ENCODE peak calls at places on chromosomes 5 and 9, in four cellular contexts. One of them, this sample, is unnamed.

GRCh38 chr9:89278997-89279739 is 31.8 kb upstream of the CKS2 start:
- DNase-seq in AG09319: peak; percentile 41
- DNase-seq in NCI-H1436 treated with DMSO at 0.1 percent for 48 hours: no peak
- DNase-seq in sciatic nerve: no peak
- DNase-seq in this sample: peak; percentile 60

GRCh38 chr9:126546036-126546435 is 67.7 kb upstream of the LMX1B start:
- DNase-seq in sciatic nerve: no peak
- DNase-seq in AG09319: no peak
- DNase-seq in NCI-H1436 treated with DMSO at 0.1 percent for 48 hours: no peak
- DNase-seq in this sample: no peak

GRCh38 chr5:131825404-131826013 is 28.7 kb upstream of the FNIP1 start:
- DNase-seq in sciatic nerve: no peak
- DNase-seq in AG09319: no peak
- DNase-seq in NCI-H1436 treated with DMSO at 0.1 percent for 48 hours: no peak
- DNase-seq in this sample: no peak

GRCh38 chr5:775960-776861 is 8.3 kb downstream of the ZDHHC11B start:
- DNase-seq in NCI-H1436 treated with DMSO at 0.1 percent for 48 hours: no peak
- DNase-seq in sciatic nerve: no peak
- DNase-seq in AG09319: no peak
- DNase-seq in this sample: no peak

GRCh38 chr5:168878121-168878520 is 299.0 kb upstream of the PANK3 start:
- DNase-seq in NCI-H1436 treated with DMSO at 0.1 percent for 48 hours: no peak
- DNase-seq in AG09319: no peak
- DNase-seq in sciatic nerve: no peak
- DNase-seq in this sample: no peak

GRCh38 chr5:54325610-54326311 is 15.4 kb upstream of the ARL15 start:
- DNase-seq in AG09319: no peak
- DNase-seq in NCI-H1436 treated with DMSO at 0.1 percent for 48 hours: no peak
- DNase-seq in sciatic nerve: no peak
- DNase-seq in this sample: no peak

GRCh38 chr5:103918668-103919367 is 356.2 kb upstream of the NUDT12 start:
- DNase-seq in sciatic nerve: no peak
- DNase-seq in NCI-H1436 treated with DMSO at 0.1 percent for 48 hours: no peak
- DNase-seq in AG09319: no peak
- DNase-seq in this sample: peak; percentile 33

GRCh38 chr9:129415954-129416651 is 204.8 kb downstream of the C9orf50 start:
- DNase-seq in sciatic nerve: no peak
- DNase-seq in NCI-H1436 treated with DMSO at 0.1 percent for 48 hours: no peak
- DNase-seq in AG09319: no peak
- DNase-seq in this sample: no peak

GRCh38 chr9:14212116-14212515 is 101.8 kb downstream of the NFIB start:
- DNase-seq in NCI-H1436 treated with DMSO at 0.1 percent for 48 hours: no peak
- DNase-seq in AG09319: no peak
- DNase-seq in sciatic nerve: no peak
- DNase-seq in this sample: peak; percentile 52